ENCODE peak calls at places on chromosome X, in four cellular contexts. K is OCI-LY7; X is ascending aorta; T is CD8-positive, alpha-beta T cell. M is an unnamed sample.

GRCh38 chrX:21870494-21870893 is 14.7 kb downstream of the YY2 start:
- DNase-seq in K (no peak), X (no peak), T (no peak), M (no peak)

GRCh38 chrX:31266172-31267076 is 194.6 kb upstream of the FTHL17 start:
- DNase-seq in K (peak), X (no peak), T (no peak), M (no peak)

GRCh38 chrX:20432048-20432447 is 165.3 kb upstream of the RPS6KA3 start:
- DNase-seq in K (no peak), X (no peak), T (no peak), M (no peak)

GRCh38 chrX:153722704-153723350 is 1.4 kb downstream of the BCAP31 start:
- DNase-seq in K (no peak), X (no peak), T (no peak), M (no peak)

GRCh38 chrX:97547873-97548578 is 664.3 kb downstream of the RPA4 start:
- DNase-seq in K (no peak), X (no peak), T (no peak), M (no peak)

GRCh38 chrX:136752796-136753195 is 27.9 kb downstream of the ARHGEF6 start:
- DNase-seq in K (no peak), X (no peak), T (no peak), M (no peak)

GRCh38 chrX:140712413-140713173 is 3.0 kb downstream of the LINC00632 start:
- DNase-seq in K (no peak), X (no peak), T (peak), M (no peak)

GRCh38 chrX:39112143-39112542 is 310.9 kb downstream of the MID1IP1 start:
- DNase-seq in K (no peak), X (no peak), T (no peak), M (no peak)

GRCh38 chrX:65677954-65678469 is 10.6 kb downstream of the MSN start:
- DNase-seq in K (no peak), X (no peak), T (no peak), M (no peak)

GRCh38 chrX:47587091-47587891 is 5.1 kb downstream of the TIMP1 start:
- DNase-seq in K (no peak), X (no peak), T (no peak), M (no peak)

GRCh38 chrX:132292753-132293152 is 73.5 kb upstream of the RAP2C start:
- DNase-seq in K (peak), X (no peak), T (no peak), M (peak)

GRCh38 chrX:20623448-20623847 is 356.7 kb upstream of the RPS6KA3 start:
- DNase-seq in K (no peak), X (no peak), T (no peak), M (no peak)

GRCh38 chrX:150372280-150372679 is 9.2 kb downstream of the MAMLD1 start:
- DNase-seq in K (no peak), X (no peak), T (no peak), M (no peak)

GRCh38 chrX:38987135-38987780 is 186.0 kb downstream of the MID1IP1 start:
- DNase-seq in K (no peak), X (no peak), T (no peak), M (no peak)

GRCh38 chrX:131778269-131779218 is 234.7 kb downstream of the OR13H1 start:
- DNase-seq in K (no peak), X (no peak), T (no peak), M (no peak)

GRCh38 chrX:41922694-41923171 is 621 bp downstream of the CASK start:
- DNase-seq in K (peak), X (no peak), T (no peak), M (no peak)

GRCh38 chrX:79367907-79368306 is 773 bp upstream of the ITM2A start:
- DNase-seq in K (no peak), X (no peak), T (no peak), M (no peak)

GRCh38 chrX:74419861-74420193 is 1.5 kb upstream of the SLC16A2 start:
- DNase-seq in K (no peak), X (no peak), T (no peak), M (no peak)

GRCh38 chrX:74422576-74423288 is 1.4 kb downstream of the SLC16A2 start:
- DNase-seq in K (no peak), X (no peak), T (no peak), M (no peak)

GRCh38 chrX:74420194-74421035 is 878 bp upstream of the SLC16A2 start:
- DNase-seq in K (no peak), X (peak), T (no peak), M (no peak)

GRCh38 chrX:74422029-74422352 is 698 bp downstream of the SLC16A2 start:
- DNase-seq in K (no peak), X (no peak), T (no peak), M (no peak)

DNA sequence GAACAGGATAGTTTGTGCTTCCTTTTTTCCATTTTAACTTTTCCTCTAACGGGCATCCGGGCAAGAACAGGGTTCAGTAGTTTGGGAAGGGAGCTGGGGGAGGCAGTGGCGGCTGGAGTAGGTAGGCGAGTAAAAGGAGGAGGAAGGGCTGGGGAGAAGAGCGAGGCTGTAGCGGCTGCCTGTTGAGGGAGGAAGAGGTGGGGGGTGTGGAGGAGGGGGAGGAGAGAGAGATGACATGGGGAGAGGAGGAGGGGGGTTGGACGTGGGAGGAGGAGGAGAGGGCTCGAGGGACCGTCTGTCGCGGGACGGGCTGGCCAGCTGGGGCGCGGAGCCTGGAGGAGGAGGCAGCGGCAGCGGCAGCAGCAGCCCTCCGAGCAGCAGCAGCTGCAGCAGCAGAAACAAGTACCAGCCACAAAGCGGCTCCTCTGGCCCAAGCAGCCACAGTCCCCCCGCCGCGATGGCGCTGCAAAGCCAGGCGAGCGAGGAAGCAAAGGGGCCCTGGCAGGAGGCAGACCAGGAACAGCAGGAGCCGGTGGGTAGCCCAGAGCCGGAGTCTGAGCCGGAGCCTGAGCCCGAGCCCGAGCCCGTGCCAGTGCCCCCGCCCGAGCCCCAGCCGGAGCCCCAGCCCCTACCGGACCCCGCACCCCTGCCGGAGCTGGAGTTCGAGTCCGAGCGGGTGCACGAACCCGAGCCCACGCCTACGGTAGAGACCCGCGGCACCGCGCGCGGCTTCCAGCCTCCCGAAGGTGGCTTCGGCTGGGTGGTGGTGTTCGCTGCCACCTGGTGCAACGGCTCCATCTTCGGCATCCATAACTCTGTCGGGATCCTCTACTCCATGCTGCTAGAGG is at the start of gene SLC16A2:
- DNase-seq in K (no peak), X (no peak), T (no peak), M (no peak)
- H3K4me3 ChIP-seq in K (no peak), X (peak), T (peak), M (no peak)

DNA sequence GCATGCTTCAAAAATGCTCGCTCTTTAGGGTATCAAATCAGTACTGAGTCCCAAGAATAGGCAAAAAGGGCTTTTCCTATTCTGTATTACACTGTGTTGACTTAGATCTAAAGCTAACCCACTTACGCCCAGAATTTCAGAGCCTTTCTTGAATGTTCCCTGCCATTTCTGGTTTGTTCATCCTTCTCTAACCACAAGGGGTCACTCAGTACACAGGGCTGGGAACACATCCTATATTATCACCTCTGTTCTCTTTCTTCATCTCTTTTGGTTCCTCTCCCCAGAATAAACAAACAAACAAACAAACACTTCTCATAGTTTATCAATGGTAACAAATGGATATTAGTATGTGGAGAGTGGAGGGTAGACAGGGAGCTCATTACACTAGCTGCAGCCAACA is 25.5 kb upstream of the MORC4 start:
- DNase-seq in K (peak), X (no peak), T (no peak), M (no peak)
- TF ChIP-seq CTCF in K (peak), X (peak), T (no peak), M (peak)

GRCh38 chrX:10633722-10634121 is 13.3 kb upstream of the MID1 start:
- DNase-seq in K (no peak), X (peak), T (no peak), M (no peak)

GRCh38 chrX:10629905-10630304 is 9.5 kb upstream of the MID1 start:
- DNase-seq in K (no peak), X (no peak), T (no peak), M (no peak)

GRCh38 chrX:10628906-10629305 is 8.5 kb upstream of the MID1 start:
- DNase-seq in K (no peak), X (no peak), T (no peak), M (no peak)

GRCh38 chrX:10630320-10630719 is 9.9 kb upstream of the MID1 start:
- DNase-seq in K (no peak), X (no peak), T (no peak), M (no peak)

GRCh38 chrX:10631416-10632145 is 11.2 kb upstream of the MID1 start:
- DNase-seq in K (no peak), X (no peak), T (no peak), M (no peak)
- H3K4me3 ChIP-seq in K (no peak), X (no peak), T (no peak), M (no peak)

GRCh38 chrX:69130448-69130847 is 34.8 kb downstream of the PJA1 start:
- DNase-seq in K (no peak), X (no peak), T (no peak), M (no peak)
- TF ChIP-seq CTCF in K (no peak), X (no peak), T (no peak), M (no peak)

GRCh38 chrX:24466025-24466424 is 939 bp downstream of the PDK3 start:
- DNase-seq in K (no peak), X (no peak), T (no peak), M (no peak)
- H3K4me3 ChIP-seq in K (peak), X (peak), T (peak), M (peak)

DNA sequence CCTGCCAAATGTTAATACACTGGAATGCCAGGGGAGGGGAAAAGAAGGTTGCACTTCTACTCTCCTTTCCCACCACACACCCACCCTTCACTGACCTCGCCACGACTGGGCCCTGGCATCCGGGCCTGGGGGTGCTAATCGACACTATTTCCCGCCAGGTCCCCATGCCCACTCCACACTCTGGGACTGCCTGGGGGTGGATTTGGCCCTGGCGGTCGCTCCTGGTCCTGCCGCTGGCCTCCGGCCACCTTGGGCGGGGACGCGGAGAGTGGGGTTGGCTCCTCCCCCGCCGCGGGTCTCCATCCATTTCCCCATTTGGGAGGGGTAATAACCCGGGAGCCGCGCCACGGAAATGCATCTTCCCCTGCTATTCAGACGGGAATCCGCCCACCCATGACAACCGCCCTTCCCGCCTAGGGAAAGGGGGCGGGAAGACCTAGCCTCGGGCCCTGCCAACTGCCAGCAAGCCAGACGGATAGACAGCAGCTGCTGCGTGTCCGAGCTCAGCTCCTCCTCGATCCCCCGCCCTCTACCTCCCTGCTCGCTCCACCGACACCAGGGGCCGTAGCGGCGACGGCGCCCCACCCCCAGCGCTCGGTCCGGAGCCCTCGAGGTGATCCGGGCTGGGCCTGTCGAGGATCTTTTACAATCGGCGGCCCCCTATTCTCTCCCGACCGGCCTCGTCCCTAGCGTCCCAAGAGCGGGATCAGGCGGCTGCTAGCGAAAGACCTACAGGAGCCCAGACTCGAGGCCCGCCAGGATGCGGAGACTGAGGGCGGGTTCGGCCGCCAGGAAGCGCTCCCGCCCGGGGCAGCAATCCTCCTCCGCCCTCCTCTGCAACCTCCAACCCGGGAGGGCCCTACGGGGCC is 78.0 kb downstream of the RLIM start:
- DNase-seq in K (no peak), X (peak), T (no peak), M (no peak)
- TF ChIP-seq CTCF in K (no peak), X (peak), T (no peak), M (peak)

GRCh38 chrX:40155617-40156471 is 58.1 kb upstream of the BCOR start:
- DNase-seq in K (peak), X (no peak), T (no peak), M (no peak)
- H3K4me3 ChIP-seq in K (peak), X (peak), T (peak), M (peak)